ENCODE peak calls at places on chromosome 4, in nine cellular contexts. R is Calu3, W is brain microvascular endothelial cell, I is AG04450, N is endothelial cell, D is iris pigment epithelial cell, H is dorsolateral prefrontal cortex, Z is left lung, C is SHP77. E is an unnamed sample.
A peak's percentile ranks its signal among the peaks of the same experiment; 100 is the strongest.

GRCh38 chr4:182089326-182089725 is 153.9 kb upstream of the TENM3 start:
- DNase-seq in R (peak; percentile 45), W (no peak), I (no peak), N (peak; percentile 15), D (no peak), H (no peak), Z (no peak), C (no peak), E (no peak)

GRCh38 chr4:149727663-149728062 is 88.0 kb downstream of the IQCM start:
- DNase-seq in R (no peak), W (no peak), I (no peak), N (no peak), D (no peak), H (no peak), Z (no peak), C (no peak), E (no peak)

GRCh38 chr4:82678046-82678445 is 116.3 kb upstream of the TMEM150C start:
- DNase-seq in R (no peak), W (no peak), I (no peak), N (no peak), D (no peak), H (no peak), Z (no peak), C (no peak), E (no peak)

GRCh38 chr4:73676881-73677323 is 56.7 kb upstream of the RASSF6 start:
- DNase-seq in R (peak; percentile 49), W (no peak), I (peak; percentile 85), N (no peak), D (peak; percentile 62), H (no peak), Z (no peak), C (peak; percentile 71), E (no peak)

GRCh38 chr4:121728066-121728465 is 31.3 kb upstream of the ANXA5 start:
- DNase-seq in R (no peak), W (peak; percentile 70), I (no peak), N (no peak), D (peak; percentile 79), H (no peak), Z (no peak), C (no peak), E (no peak)

GRCh38 chr4:87567191-87567590 is 38.0 kb upstream of the SPARCL1 start:
- DNase-seq in R (no peak), W (no peak), I (no peak), N (no peak), D (no peak), H (no peak), Z (no peak), C (no peak), E (no peak)

GRCh38 chr4:84737656-84738055 is 154.7 kb downstream of the CDS1 start:
- DNase-seq in R (no peak), W (no peak), I (no peak), N (no peak), D (no peak), H (no peak), Z (no peak), C (no peak), E (no peak)

GRCh38 chr4:1842339-1842895 is 13.5 kb downstream of the LETM1 start:
- DNase-seq in R (no peak), W (no peak), I (no peak), N (no peak), D (no peak), H (no peak), Z (no peak), C (no peak), E (no peak)

GRCh38 chr4:110704748-110705439 is 82.0 kb upstream of the PITX2 start:
- DNase-seq in R (no peak), W (no peak), I (no peak), N (no peak), D (no peak), H (no peak), Z (no peak), C (no peak), E (no peak)

GRCh38 chr4:133865606-133866327 is 335.8 kb downstream of the PABPC4L start:
- DNase-seq in R (peak; percentile 38), W (peak; percentile 98), I (peak; percentile 91), N (no peak), D (peak; percentile 99), H (no peak), Z (no peak), C (no peak), E (peak; percentile 69)

GRCh38 chr4:98802673-98803286 is 126.2 kb downstream of the EIF4E start:
- DNase-seq in R (no peak), W (peak; percentile 68), I (no peak), N (no peak), D (peak; percentile 26), H (no peak), Z (no peak), C (no peak), E (no peak)

GRCh38 chr4:11130195-11130975 is 298.3 kb downstream of the HS3ST1 start:
- DNase-seq in R (no peak), W (peak; percentile 70), I (no peak), N (no peak), D (peak; percentile 63), H (no peak), Z (no peak), C (no peak), E (no peak)

GRCh38 chr4:56863441-56864129 is 42.1 kb upstream of the SPINK2 start:
- DNase-seq in R (no peak), W (no peak), I (no peak), N (no peak), D (peak; percentile 12), H (no peak), Z (no peak), C (no peak), E (no peak)

GRCh38 chr4:76781698-76782595 is 116.0 kb downstream of the SOWAHB start:
- DNase-seq in R (no peak), W (peak; percentile 97), I (peak; percentile 91), N (no peak), D (peak; percentile 98), H (no peak), Z (no peak), C (peak; percentile 4), E (peak; percentile 63)

GRCh38 chr4:105503484-105503883 is 29.6 kb upstream of the PPA2 start:
- DNase-seq in R (no peak), W (no peak), I (no peak), N (no peak), D (no peak), H (no peak), Z (no peak), C (no peak), E (no peak)

GRCh38 chr4:184453402-184454160 is 20.8 kb downstream of the IRF2 start:
- DNase-seq in R (peak; percentile 20), W (peak; percentile 91), I (peak; percentile 69), N (peak; percentile 28), D (peak; percentile 97), H (no peak), Z (no peak), C (no peak), E (peak; percentile 65)

GRCh38 chr4:141913928-141914327 is 277.5 kb downstream of the IL15 start:
- DNase-seq in R (no peak), W (no peak), I (no peak), N (no peak), D (peak; percentile 47), H (no peak), Z (no peak), C (no peak), E (no peak)

GRCh38 chr4:56475917-56476316 is 8.5 kb downstream of the SRP72 start:
- DNase-seq in R (no peak), W (no peak), I (no peak), N (no peak), D (no peak), H (no peak), Z (no peak), C (no peak), E (no peak)

GRCh38 chr4:86452323-86452995 is 92.6 kb upstream of the MAPK10 start:
- DNase-seq in R (no peak), W (peak; percentile 40), I (no peak), N (no peak), D (peak; percentile 13), H (no peak), Z (no peak), C (peak; percentile 20), E (no peak)

GRCh38 chr4:153603835-153604234 is 80.2 kb upstream of the TLR2 start:
- DNase-seq in R (no peak), W (no peak), I (no peak), N (no peak), D (no peak), H (no peak), Z (no peak), C (no peak), E (no peak)

E was measured in SW 1271.